ENCODE peak calls at places on chromosome 9, in four cellular contexts. One of them, this sample, is unnamed.

GRCh38 chr9:81490605-81491331 is 198.6 kb downstream of the TLE1 start:
- DNase-seq in tibial nerve: no peak
- DNase-seq in A549: no peak
- DNase-seq in pancreas: no peak
- DNase-seq in this sample: peak; percentile 35

GRCh38 chr9:15293727-15294405 is 13.2 kb downstream of the TTC39B start:
- DNase-seq in tibial nerve: no peak
- DNase-seq in A549: no peak
- DNase-seq in pancreas: no peak
- DNase-seq in this sample: no peak

GRCh38 chr9:116870566-116870965 is 183.5 kb downstream of the TRIM32 start:
- DNase-seq in tibial nerve: no peak
- DNase-seq in A549: peak; percentile 70
- DNase-seq in pancreas: peak; percentile 62
- DNase-seq in this sample: no peak

GRCh38 chr9:130139251-130139650 is 33.0 kb upstream of the NCS1 start:
- DNase-seq in tibial nerve: no peak
- DNase-seq in A549: no peak
- DNase-seq in pancreas: no peak
- DNase-seq in this sample: no peak

GRCh38 chr9:94692601-94693000 is 33.9 kb upstream of the AOPEP start:
- DNase-seq in tibial nerve: no peak
- DNase-seq in A549: peak; percentile 33
- DNase-seq in pancreas: peak; percentile 61
- DNase-seq in this sample: peak; percentile 27

GRCh38 chr9:91972711-91973110 is 22.7 kb upstream of the ROR2 start:
- DNase-seq in tibial nerve: no peak
- DNase-seq in A549: no peak
- DNase-seq in pancreas: no peak
- DNase-seq in this sample: no peak

GRCh38 chr9:22050924-22051323 is 41.8 kb upstream of the CDKN2B start:
- DNase-seq in tibial nerve: no peak
- DNase-seq in A549: no peak
- DNase-seq in pancreas: no peak
- DNase-seq in this sample: no peak

GRCh38 chr9:133075925-133076324 is 14.1 kb downstream of the CEL start:
- DNase-seq in tibial nerve: no peak
- DNase-seq in A549: no peak
- DNase-seq in pancreas: no peak
- DNase-seq in this sample: no peak

GRCh38 chr9:90881648-90882047 is 80.0 kb downstream of the SYK start:
- DNase-seq in tibial nerve: no peak
- DNase-seq in A549: no peak
- DNase-seq in pancreas: no peak
- DNase-seq in this sample: no peak

GRCh38 chr9:5764130-5764868 is 68.6 kb downstream of the ERMP1 start:
- DNase-seq in tibial nerve: no peak
- DNase-seq in A549: no peak
- DNase-seq in pancreas: no peak
- DNase-seq in this sample: peak; percentile 11

GRCh38 chr9:121743441-121744001 is 92.1 kb downstream of the DAB2IP start:
- DNase-seq in tibial nerve: peak; percentile 72
- DNase-seq in A549: peak; percentile 96
- DNase-seq in pancreas: peak; percentile 90
- DNase-seq in this sample: peak; percentile 87

GRCh38 chr9:131843989-131844744 is 104.3 kb upstream of the RAPGEF1 start:
- DNase-seq in tibial nerve: no peak
- DNase-seq in A549: no peak
- DNase-seq in pancreas: no peak
- DNase-seq in this sample: no peak

GRCh38 chr9:92627651-92628050 is 42.3 kb downstream of the IPPK start:
- DNase-seq in tibial nerve: no peak
- DNase-seq in A549: no peak
- DNase-seq in pancreas: no peak
- DNase-seq in this sample: no peak

GRCh38 chr9:105331160-105331559 is 86.7 kb downstream of the SLC44A1 start:
- DNase-seq in tibial nerve: no peak
- DNase-seq in A549: no peak
- DNase-seq in pancreas: no peak
- DNase-seq in this sample: no peak

GRCh38 chr9:20760246-20760901 is 76.3 kb downstream of the FOCAD start:
- DNase-seq in tibial nerve: no peak
- DNase-seq in A549: no peak
- DNase-seq in pancreas: no peak
- DNase-seq in this sample: no peak

GRCh38 chr9:114583371-114583770 is 4.2 kb upstream of the ATP6V1G1 start:
- DNase-seq in tibial nerve: no peak
- DNase-seq in A549: no peak
- DNase-seq in pancreas: no peak
- DNase-seq in this sample: no peak

GRCh38 chr9:137069508-137070071 is 767 bp downstream of the SAPCD2 start:
- DNase-seq in tibial nerve: no peak
- DNase-seq in A549: no peak
- DNase-seq in pancreas: no peak
- DNase-seq in this sample: no peak
- H3K4me3 ChIP-seq in tibial nerve: no peak overlapping the region
- H3K4me3 ChIP-seq in A549: peak overlapping the region; percentile 52
- H3K4me3 ChIP-seq in pancreas: no peak overlapping the region
- H3K4me3 ChIP-seq in this sample: peak overlapping the region; percentile 68

GRCh38 chr9:136333486-136333885 is 6.1 kb downstream of the GPSM1 start:
- DNase-seq in tibial nerve: no peak
- DNase-seq in A549: no peak
- DNase-seq in pancreas: no peak
- DNase-seq in this sample: no peak

GRCh38 chr9:136336156-136336860 is 9.0 kb downstream of the GPSM1 start:
- DNase-seq in tibial nerve: no peak
- DNase-seq in A549: no peak
- DNase-seq in pancreas: no peak
- DNase-seq in this sample: no peak

GRCh38 chr9:136333045-136333444 is 5.7 kb downstream of the GPSM1 start:
- DNase-seq in tibial nerve: no peak
- DNase-seq in A549: no peak
- DNase-seq in pancreas: no peak
- DNase-seq in this sample: no peak

GRCh38 chr9:136335296-136336155 is 8.2 kb downstream of the GPSM1 start:
- DNase-seq in tibial nerve: no peak
- DNase-seq in A549: no peak
- DNase-seq in pancreas: no peak
- DNase-seq in this sample: no peak

DNA sequence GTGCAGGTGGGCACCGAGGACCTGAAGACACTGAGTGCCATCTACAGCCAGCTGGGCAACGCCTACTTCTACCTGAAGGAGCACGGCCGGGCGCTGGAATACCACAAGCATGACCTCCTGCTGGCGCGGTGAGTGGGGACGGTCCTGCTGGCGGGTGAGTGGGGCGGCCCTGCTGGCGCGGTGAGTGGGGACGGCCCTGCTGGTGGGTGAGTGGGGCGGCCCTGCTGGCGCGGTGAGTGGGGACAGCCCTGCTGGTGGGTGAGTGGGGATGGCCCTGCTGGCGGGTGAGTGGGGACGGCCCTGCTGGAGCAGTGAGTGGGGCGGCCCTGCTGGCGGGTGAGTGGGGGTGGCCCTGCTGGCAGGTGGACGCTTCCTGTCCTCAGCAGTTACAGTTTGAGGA is 7.2 kb downstream of the GPSM1 start:
- DNase-seq in tibial nerve: no peak
- DNase-seq in A549: no peak
- DNase-seq in pancreas: no peak
- DNase-seq in this sample: no peak
- H3K4me1 ChIP-seq in tibial nerve: peaks cover 54% of the 10 kb centered on the region
- H3K4me1 ChIP-seq in A549: peaks cover 3% of the 10 kb centered on the region
- H3K4me1 ChIP-seq in pancreas: no peaks in the 10 kb centered on the region
- H3K4me1 ChIP-seq in this sample: no peaks in the 10 kb centered on the region

GRCh38 chr9:112323378-112323854 is 10.0 kb downstream of the PTBP3 start:
- DNase-seq in tibial nerve: no peak
- DNase-seq in A549: no peak
- DNase-seq in pancreas: no peak
- DNase-seq in this sample: no peak
- H3K9me3 ChIP-seq in tibial nerve: peaks cover 16% of the 10 kb centered on the region
- H3K9me3 ChIP-seq in A549: no peaks in the 10 kb centered on the region
- H3K9me3 ChIP-seq in pancreas: no peaks in the 10 kb centered on the region
- H3K9me3 ChIP-seq in this sample: peaks cover 3% of the 10 kb centered on the region

DNA sequence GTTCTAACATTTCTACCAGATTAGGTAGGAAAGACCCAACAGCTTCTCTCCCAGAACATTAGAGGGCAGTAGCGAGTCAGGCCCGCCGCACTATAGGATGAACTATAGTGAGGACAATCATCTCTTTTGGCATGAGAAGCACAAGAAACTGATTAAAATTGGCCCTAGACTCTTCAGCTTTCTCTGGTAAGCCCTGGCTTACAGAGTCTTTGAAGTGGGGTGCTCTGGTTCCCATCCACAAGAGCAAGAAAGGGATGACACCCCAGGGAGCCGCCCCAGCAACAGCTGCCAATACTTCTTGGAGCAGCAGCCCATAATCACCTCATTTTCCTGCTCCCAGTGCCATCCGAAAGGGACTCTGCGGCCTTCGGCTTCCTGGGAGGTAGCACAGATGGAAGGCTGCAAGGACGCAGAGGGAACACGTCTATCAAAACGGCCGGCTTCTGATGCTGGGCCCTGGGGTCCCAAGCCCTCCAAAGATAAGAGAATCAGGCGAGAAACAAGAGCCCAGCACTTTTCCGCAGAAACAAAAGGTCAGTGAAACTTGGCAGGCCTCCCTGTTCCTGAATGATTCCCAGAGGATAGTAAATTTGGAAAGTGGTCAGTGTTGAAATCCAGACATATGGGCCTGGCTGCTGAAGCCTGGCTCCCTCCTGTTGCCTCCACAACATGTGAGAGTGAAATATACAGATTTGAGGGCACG is 69.3 kb downstream of the HSD17B3 start:
- DNase-seq in tibial nerve: peak; percentile 91
- DNase-seq in A549: peak; percentile 69
- DNase-seq in pancreas: peak; percentile 38
- DNase-seq in this sample: peak; percentile 93
- H3K4me3 ChIP-seq in tibial nerve: no peak overlapping the region
- H3K4me3 ChIP-seq in A549: no peak overlapping the region
- H3K4me3 ChIP-seq in pancreas: no peak overlapping the region
- H3K4me3 ChIP-seq in this sample: peak overlapping the region; percentile 2

GRCh38 chr9:127569819-127570401 is 42.2 kb upstream of the STXBP1 start:
- DNase-seq in tibial nerve: no peak
- DNase-seq in A549: no peak
- DNase-seq in pancreas: no peak
- DNase-seq in this sample: no peak
- H3K4me1 ChIP-seq in tibial nerve: peaks cover 85% of the 10 kb centered on the region
- H3K4me1 ChIP-seq in A549: peaks cover 75% of the 10 kb centered on the region
- H3K4me1 ChIP-seq in pancreas: peaks cover 39% of the 10 kb centered on the region
- H3K4me1 ChIP-seq in this sample: peaks cover 21% of the 10 kb centered on the region

GRCh38 chr9:100838857-100839256 is 189.7 kb upstream of the PLPPR1 start:
- DNase-seq in tibial nerve: no peak
- DNase-seq in A549: no peak
- DNase-seq in pancreas: no peak
- DNase-seq in this sample: no peak
- H3K9me3 ChIP-seq in tibial nerve: no peaks in the 10 kb centered on the region
- H3K9me3 ChIP-seq in A549: no peaks in the 10 kb centered on the region
- H3K9me3 ChIP-seq in pancreas: no peaks in the 10 kb centered on the region
- H3K9me3 ChIP-seq in this sample: no peaks in the 10 kb centered on the region